ENCODE peak calls at places on chromosomes 3 and 15, in four cellular contexts. I, K, Y and D are unnamed samples.

GRCh38 chr3:119173325-119173724 is at the start of gene UPK1B:
- DNase-seq in I (no peak), K (no peak), Y (no peak), D (no peak)

GRCh38 chr3:105829879-105830622 is 38.8 kb downstream of the CBLB start:
- DNase-seq in I (no peak), K (peak; percentile 60), Y (peak; percentile 81), D (peak; percentile 53)

GRCh38 chr3:155382396-155383042 is 89.0 kb upstream of the STRIT1 start:
- DNase-seq in I (peak; percentile 82), K (peak; percentile 51), Y (peak; percentile 63), D (peak; percentile 52)

GRCh38 chr3:115670911-115671310 is 47.6 kb downstream of the GAP43 start:
- DNase-seq in I (no peak), K (peak; percentile 56), Y (no peak), D (no peak)

GRCh38 chr15:40146037-40146436 is 14.8 kb upstream of the BUB1B start:
- DNase-seq in I (no peak), K (peak; percentile 61), Y (peak; percentile 77), D (peak; percentile 69)

GRCh38 chr3:52507359-52507758 is 12.2 kb downstream of the STAB1 start:
- DNase-seq in I (no peak), K (peak; percentile 49), Y (peak; percentile 84), D (peak; percentile 16)

GRCh38 chr3:19946832-19947548 is at the start of gene RAB5A:
- DNase-seq in I (peak; percentile 98), K (peak; percentile 98), Y (peak; percentile 93), D (peak; percentile 99)

GRCh38 chr3:145134738-145135137 is 1026.2 kb downstream of the PLOD2 start:
- DNase-seq in I (no peak), K (no peak), Y (no peak), D (no peak)

GRCh38 chr3:46888705-46889104 is 11.2 kb downstream of the PTH1R start:
- DNase-seq in I (no peak), K (no peak), Y (no peak), D (no peak)

GRCh38 chr3:46889381-46890110 is 12.0 kb downstream of the PTH1R start:
- DNase-seq in I (no peak), K (no peak), Y (no peak), D (no peak)

GRCh38 chr3:46887980-46888494 is 10.5 kb downstream of the PTH1R start:
- DNase-seq in I (no peak), K (no peak), Y (no peak), D (no peak)

GRCh38 chr3:46891132-46891531 is 13.6 kb downstream of the PTH1R start:
- DNase-seq in I (no peak), K (no peak), Y (no peak), D (no peak)

GRCh38 chr3:46890132-46890531 is 12.6 kb downstream of the PTH1R start:
- DNase-seq in I (no peak), K (no peak), Y (no peak), D (no peak)
- H3K4me3 ChIP-seq in I (no peak overlapping the region), K (no peak overlapping the region), Y (no peak overlapping the region), D (no peak overlapping the region)

GRCh38 chr3:39541917-39542329 is 74.4 kb downstream of the MOBP start:
- DNase-seq in I (no peak), K (peak; percentile 15), Y (peak; percentile 32), D (no peak)
- TF ChIP-seq CTCF in I (no peak), K (peak; percentile 30), Y (peak; percentile 40), D (peak; percentile 49)

DNA sequence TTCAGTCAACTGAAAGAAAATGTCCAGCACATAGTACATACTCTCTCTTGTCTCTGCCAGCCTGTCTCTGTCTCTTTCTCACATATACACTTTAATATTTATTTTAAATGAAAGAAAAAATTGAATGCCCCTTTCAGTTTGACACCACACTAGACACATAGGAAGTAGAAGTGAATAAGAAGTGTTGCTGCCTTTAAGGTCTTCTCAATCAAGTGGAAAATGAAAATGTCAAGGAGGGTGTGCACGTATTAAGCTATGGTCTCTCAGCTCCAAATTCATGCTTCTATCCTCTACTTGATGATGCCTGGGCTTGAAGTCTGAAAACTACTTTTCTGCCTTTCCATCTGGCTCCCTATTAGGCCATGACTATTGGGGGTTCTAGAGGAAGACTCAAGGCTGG is 609.3 kb upstream of the GRM7 start:
- DNase-seq in I (no peak), K (no peak), Y (no peak), D (no peak)
- H3K4me3 ChIP-seq in I (no peak overlapping the region), K (no peak overlapping the region), Y (no peak overlapping the region), D (no peak overlapping the region)

DNA sequence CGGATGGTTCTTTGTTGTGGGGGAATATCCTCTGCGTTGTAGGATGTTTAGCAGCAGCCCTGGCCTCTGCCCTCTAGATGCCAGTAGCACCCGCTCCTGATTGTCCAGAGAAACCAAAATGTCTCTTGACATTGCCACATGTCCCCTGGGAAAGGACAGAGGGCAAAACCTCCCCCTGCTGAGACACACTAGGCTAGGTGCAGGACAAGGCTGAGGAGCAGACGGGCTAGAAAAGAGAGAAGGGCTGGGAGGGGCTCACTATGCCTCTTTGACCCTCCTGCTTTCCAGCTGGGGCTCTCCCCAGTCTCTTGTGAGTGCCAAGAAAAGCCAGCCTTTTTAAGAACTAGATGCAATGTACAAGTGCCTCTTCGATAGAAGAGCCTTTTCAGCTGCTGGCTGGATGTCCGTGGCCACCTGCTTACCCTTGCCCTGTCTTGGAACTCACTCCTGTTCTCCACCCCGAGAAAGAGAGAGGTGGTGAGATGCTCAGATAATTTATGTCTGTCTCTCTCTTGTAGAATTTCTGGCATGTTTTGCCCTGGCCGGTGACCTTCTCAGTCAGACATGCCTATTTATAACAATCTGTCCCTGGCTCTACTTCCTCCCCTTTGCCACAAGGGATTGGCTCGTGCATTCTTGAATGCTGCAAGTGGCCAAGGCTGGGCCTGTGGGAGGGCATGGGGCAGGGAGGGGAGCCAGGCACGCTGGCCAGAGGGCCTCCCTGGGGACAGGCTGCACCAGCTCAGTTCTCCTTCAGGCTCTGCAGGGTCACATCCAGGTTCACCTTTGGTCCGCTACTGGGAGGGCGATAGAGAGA is 142.6 kb downstream of the RPLP1 start:
- DNase-seq in I (peak; percentile 80), K (peak; percentile 51), Y (no peak), D (no peak)
- TF ChIP-seq CTCF in I (no peak), K (no peak), Y (no peak), D (no peak)

DNA sequence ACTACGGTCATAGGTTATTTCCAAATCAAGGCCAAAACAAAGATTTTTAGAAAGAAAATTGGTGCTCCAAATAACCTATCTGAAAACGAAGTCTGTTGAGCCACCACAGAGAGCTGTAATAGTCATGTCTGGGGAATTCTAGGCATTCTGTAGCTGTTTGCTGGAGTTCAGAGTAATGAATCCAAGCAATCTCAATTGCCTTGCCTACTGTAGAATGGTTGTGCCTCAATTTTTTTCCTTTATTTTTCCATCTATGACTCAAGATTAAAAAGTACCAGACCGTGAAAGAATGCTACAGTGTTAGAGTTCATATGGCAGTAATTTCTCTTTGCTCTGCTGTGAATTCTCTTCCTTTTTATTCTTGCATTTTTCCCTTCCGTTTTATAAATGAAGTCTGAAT is 1007.2 kb upstream of the ALCAM start:
- DNase-seq in I (no peak), K (peak; percentile 97), Y (peak; percentile 11), D (peak; percentile 43)
- H3K4me3 ChIP-seq in I (no peak overlapping the region), K (no peak overlapping the region), Y (no peak overlapping the region), D (no peak overlapping the region)

DNA sequence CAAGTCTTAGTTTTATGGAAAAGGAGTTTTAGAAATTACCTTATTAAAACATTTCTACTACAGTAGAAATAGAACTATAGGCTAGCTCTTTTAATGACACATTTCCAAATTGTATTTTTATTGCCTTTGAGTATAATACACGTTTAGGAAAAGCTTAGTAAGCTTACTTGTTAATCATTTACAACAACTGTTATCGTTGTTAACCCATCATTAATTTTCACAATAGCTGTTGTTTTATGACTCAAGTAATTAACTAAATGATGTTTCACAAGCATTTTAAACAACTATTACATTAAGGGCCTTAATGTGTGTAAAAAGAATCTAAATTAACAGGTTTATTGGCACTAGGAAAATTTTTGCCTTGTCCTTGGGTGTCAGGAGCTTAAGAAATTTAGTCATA is 120.5 kb upstream of the THRB start:
- DNase-seq in I (no peak), K (no peak), Y (no peak), D (no peak)
- TF ChIP-seq CTCF in I (no peak), K (no peak), Y (no peak), D (no peak)